ENCODE peak calls at places on chromosome 10, in seven cellular contexts. One of them, this sample, is unnamed.

GRCh38 chr10:3757638-3758490 is 27.1 kb downstream of the KLF6 start:
- DNase-seq in activated CD4-positive, alpha-beta T cell treated with anti-CD3 and anti-CD28 coated beads, Interleukin-2, amount 50 U/mL, for 1 hour: peak
- DNase-seq in T-helper 1 cell: peak
- DNase-seq in hepatic stellate cell: no peak
- DNase-seq in bronchial epithelial cell: peak
- DNase-seq in cerebellar nuclear complex: no peak
- DNase-seq in central memory CD4-positive, alpha-beta T cell: peak
- DNase-seq in this sample: peak

GRCh38 chr10:50312464-50313437 is 61.4 kb upstream of the ASAH2 start:
- DNase-seq in activated CD4-positive, alpha-beta T cell treated with anti-CD3 and anti-CD28 coated beads, Interleukin-2, amount 50 U/mL, for 1 hour: no peak
- DNase-seq in T-helper 1 cell: no peak
- DNase-seq in hepatic stellate cell: peak
- DNase-seq in bronchial epithelial cell: peak
- DNase-seq in cerebellar nuclear complex: no peak
- DNase-seq in central memory CD4-positive, alpha-beta T cell: no peak
- DNase-seq in this sample: no peak

GRCh38 chr10:122219340-122219739 is 51.8 kb upstream of the BTBD16 start:
- DNase-seq in activated CD4-positive, alpha-beta T cell treated with anti-CD3 and anti-CD28 coated beads, Interleukin-2, amount 50 U/mL, for 1 hour: no peak
- DNase-seq in T-helper 1 cell: no peak
- DNase-seq in hepatic stellate cell: no peak
- DNase-seq in bronchial epithelial cell: no peak
- DNase-seq in cerebellar nuclear complex: no peak
- DNase-seq in central memory CD4-positive, alpha-beta T cell: no peak
- DNase-seq in this sample: no peak

GRCh38 chr10:126969310-126969709 is 64.1 kb downstream of the DOCK1 start:
- DNase-seq in activated CD4-positive, alpha-beta T cell treated with anti-CD3 and anti-CD28 coated beads, Interleukin-2, amount 50 U/mL, for 1 hour: no peak
- DNase-seq in T-helper 1 cell: no peak
- DNase-seq in hepatic stellate cell: no peak
- DNase-seq in bronchial epithelial cell: peak
- DNase-seq in cerebellar nuclear complex: no peak
- DNase-seq in central memory CD4-positive, alpha-beta T cell: no peak
- DNase-seq in this sample: no peak

GRCh38 chr10:104906112-104906511 is 265.0 kb downstream of the SORCS3 start:
- DNase-seq in activated CD4-positive, alpha-beta T cell treated with anti-CD3 and anti-CD28 coated beads, Interleukin-2, amount 50 U/mL, for 1 hour: no peak
- DNase-seq in T-helper 1 cell: no peak
- DNase-seq in hepatic stellate cell: no peak
- DNase-seq in bronchial epithelial cell: no peak
- DNase-seq in cerebellar nuclear complex: no peak
- DNase-seq in central memory CD4-positive, alpha-beta T cell: no peak
- DNase-seq in this sample: no peak

GRCh38 chr10:46542567-46543323 is 13.7 kb downstream of the GPRIN2 start:
- DNase-seq in activated CD4-positive, alpha-beta T cell treated with anti-CD3 and anti-CD28 coated beads, Interleukin-2, amount 50 U/mL, for 1 hour: no peak
- DNase-seq in T-helper 1 cell: peak
- DNase-seq in hepatic stellate cell: no peak
- DNase-seq in bronchial epithelial cell: no peak
- DNase-seq in cerebellar nuclear complex: no peak
- DNase-seq in central memory CD4-positive, alpha-beta T cell: no peak
- DNase-seq in this sample: no peak

GRCh38 chr10:4127518-4128315 is 342.7 kb upstream of the KLF6 start:
- DNase-seq in activated CD4-positive, alpha-beta T cell treated with anti-CD3 and anti-CD28 coated beads, Interleukin-2, amount 50 U/mL, for 1 hour: no peak
- DNase-seq in T-helper 1 cell: no peak
- DNase-seq in hepatic stellate cell: no peak
- DNase-seq in bronchial epithelial cell: no peak
- DNase-seq in cerebellar nuclear complex: no peak
- DNase-seq in central memory CD4-positive, alpha-beta T cell: no peak
- DNase-seq in this sample: no peak

GRCh38 chr10:16867556-16867955 is 50.3 kb upstream of the RSU1 start:
- DNase-seq in activated CD4-positive, alpha-beta T cell treated with anti-CD3 and anti-CD28 coated beads, Interleukin-2, amount 50 U/mL, for 1 hour: no peak
- DNase-seq in T-helper 1 cell: no peak
- DNase-seq in hepatic stellate cell: peak
- DNase-seq in bronchial epithelial cell: no peak
- DNase-seq in cerebellar nuclear complex: no peak
- DNase-seq in central memory CD4-positive, alpha-beta T cell: no peak
- DNase-seq in this sample: no peak

GRCh38 chr10:110212119-110213006 is 5.0 kb downstream of the MXI1 start:
- DNase-seq in activated CD4-positive, alpha-beta T cell treated with anti-CD3 and anti-CD28 coated beads, Interleukin-2, amount 50 U/mL, for 1 hour: peak
- DNase-seq in T-helper 1 cell: peak
- DNase-seq in hepatic stellate cell: no peak
- DNase-seq in bronchial epithelial cell: peak
- DNase-seq in cerebellar nuclear complex: no peak
- DNase-seq in central memory CD4-positive, alpha-beta T cell: peak
- DNase-seq in this sample: peak